ENCODE peak calls at places on chromosome 14, in five cellular contexts. Q is colonic mucosa, Y is K562, M is fibroblast of pulmonary artery, K is astrocyte of the spinal cord. I is an unnamed sample.

GRCh38 chr14:94472842-94473241 is 3.2 kb downstream of the SERPINA9 start:
- DNase-seq in Q (no peak), Y (no peak), M (no peak), K (no peak), I (no peak)

GRCh38 chr14:35193161-35193560 is 70.8 kb downstream of the PRORP start:
- DNase-seq in Q (no peak), Y (no peak), M (no peak), K (no peak), I (no peak)

GRCh38 chr14:71380271-71380670 is 473.0 kb downstream of the PCNX1 start:
- DNase-seq in Q (no peak), Y (no peak), M (peak), K (peak), I (peak)

GRCh38 chr14:23430733-23431105 is 4.7 kb downstream of the MYH7 start:
- DNase-seq in Q (no peak), Y (no peak), M (peak), K (no peak), I (peak)

GRCh38 chr14:97306785-97307246 is 509.6 kb downstream of the VRK1 start:
- DNase-seq in Q (no peak), Y (no peak), M (no peak), K (peak), I (peak)

GRCh38 chr14:72599579-72600470 is 294.1 kb downstream of the DPF3 start:
- DNase-seq in Q (no peak), Y (peak), M (no peak), K (no peak), I (no peak)

GRCh38 chr14:88321692-88322504 is 1.2 kb downstream of the KCNK10 start:
- DNase-seq in Q (no peak), Y (no peak), M (no peak), K (no peak), I (no peak)

GRCh38 chr14:92945959-92946846 is 23.3 kb downstream of the CHGA start:
- DNase-seq in Q (peak), Y (no peak), M (peak), K (peak), I (peak)

DNA sequence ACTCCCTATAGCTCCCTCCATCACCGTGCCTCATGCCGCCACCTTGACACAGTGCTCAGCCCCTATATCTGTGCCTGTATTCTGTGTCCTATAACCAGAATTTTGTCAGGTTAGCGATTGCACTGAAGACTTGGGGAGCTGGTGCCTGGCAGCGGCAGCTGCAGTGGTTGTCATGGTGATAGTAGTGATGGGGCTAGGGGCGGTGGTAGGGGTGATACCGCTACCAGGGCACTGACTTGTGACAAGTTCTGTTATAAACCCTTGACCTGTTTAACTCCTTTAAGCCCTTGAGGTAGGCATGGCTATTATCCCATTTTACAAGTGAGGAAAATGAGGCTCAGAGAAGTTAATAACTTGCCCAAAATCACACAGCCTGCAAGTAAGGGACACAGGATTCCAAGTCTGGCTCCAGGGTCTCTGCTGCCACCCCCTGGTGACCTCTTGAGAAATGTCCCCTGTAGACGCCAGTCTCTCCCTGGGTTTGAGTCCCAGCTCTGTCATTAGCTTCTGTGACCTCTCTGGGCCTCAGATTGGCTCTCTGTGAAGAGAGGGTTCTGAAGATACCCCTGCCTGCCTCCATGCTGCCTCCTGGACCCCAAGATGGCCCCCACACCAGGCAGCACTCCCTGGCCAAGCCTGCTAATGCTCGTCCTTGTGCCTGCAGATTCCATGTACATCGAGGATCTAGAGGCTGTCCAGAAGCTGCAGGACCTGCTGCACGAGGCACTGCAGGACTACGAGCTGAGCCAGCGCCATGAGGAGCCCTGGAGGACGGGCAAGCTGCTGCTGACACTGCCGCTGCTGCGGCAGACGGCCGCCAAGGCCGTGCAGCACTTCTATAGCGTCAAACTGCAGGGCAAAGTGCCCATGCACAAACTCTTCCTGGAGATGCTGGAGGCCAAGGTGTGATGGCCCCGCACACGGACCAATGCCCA is 121.9 kb downstream of the ESRRB start:
- DNase-seq in Q (no peak), Y (peak), M (no peak), K (no peak), I (no peak)
- TF ChIP-seq CTCF in Q (no peak), Y (peak), M (no peak), K (no peak), I (no peak)

GRCh38 chr14:104658325-104658712 is 31.1 kb upstream of the INF2 start:
- DNase-seq in Q (no peak), Y (no peak), M (no peak), K (no peak), I (no peak)

GRCh38 chr14:104660597-104660996 is 28.8 kb upstream of the INF2 start:
- DNase-seq in Q (no peak), Y (no peak), M (no peak), K (no peak), I (no peak)

GRCh38 chr14:104657563-104658324 is 31.7 kb upstream of the INF2 start:
- DNase-seq in Q (no peak), Y (no peak), M (no peak), K (no peak), I (no peak)

GRCh38 chr14:104659764-104660523 is 29.5 kb upstream of the INF2 start:
- DNase-seq in Q (no peak), Y (no peak), M (no peak), K (no peak), I (no peak)

DNA sequence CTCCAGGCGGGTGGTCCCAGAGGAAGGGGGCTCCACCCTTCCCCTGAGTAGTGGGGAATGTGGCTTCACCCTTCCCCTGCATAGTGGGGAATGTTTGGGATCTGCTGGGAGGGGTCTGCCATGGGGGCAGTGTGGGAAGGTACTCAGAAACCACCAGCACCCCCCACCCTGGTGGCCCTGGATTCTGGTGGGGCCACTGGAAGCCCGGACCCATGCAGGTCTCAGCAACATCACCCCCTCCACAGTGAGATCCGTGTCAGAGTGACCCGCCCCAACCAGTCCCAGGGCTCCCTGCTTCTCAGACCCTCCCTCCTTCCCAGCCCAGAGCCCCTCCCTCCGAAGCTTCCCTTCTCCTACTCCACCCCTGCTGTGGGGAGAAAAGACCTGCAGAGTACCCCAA is 30.3 kb upstream of the INF2 start:
- DNase-seq in Q (no peak), Y (no peak), M (no peak), K (no peak), I (no peak)
- H3K4me3 ChIP-seq in Q (no peak), Y (no peak), M (no peak), K (no peak), I (no peak)

DNA sequence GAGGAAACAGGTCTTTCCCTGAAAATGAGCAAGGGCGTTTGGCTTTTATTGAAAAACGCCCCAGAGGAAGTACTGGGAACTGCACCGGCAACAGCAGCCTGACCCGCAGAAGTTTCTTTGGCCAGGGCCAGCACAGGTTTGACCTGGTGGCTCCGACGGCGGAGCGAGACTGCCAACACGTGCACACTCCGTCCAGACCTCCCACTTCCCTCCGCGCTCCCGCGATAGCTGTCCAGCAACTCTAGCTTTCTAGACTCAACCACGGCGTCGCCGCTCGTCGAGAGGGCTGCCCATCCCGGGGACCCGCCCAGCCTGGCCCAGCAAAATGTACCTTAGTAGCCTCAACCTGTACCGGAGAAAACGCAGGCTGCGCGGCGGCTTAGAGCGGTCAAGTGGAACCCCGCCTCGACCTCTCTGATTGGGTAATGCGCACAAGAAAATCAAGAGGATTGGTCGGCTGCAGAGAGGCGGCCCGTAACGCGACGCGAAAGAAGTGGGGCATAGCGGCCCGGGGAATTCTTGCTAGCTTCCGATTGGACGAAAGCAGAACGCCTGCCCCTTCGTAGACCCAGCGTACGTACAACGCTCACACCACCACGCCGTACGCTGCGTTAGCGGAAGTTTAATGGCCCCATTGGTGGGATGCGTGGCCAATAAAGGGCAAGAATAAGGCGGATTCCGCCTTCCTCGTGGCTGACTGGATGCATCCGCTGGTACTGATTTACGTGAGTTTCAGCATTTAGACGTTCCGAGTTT is at the start of gene WDR89:
- DNase-seq in Q (peak), Y (peak), M (peak), K (peak), I (peak)
- TF ChIP-seq CTCF in Q (peak), Y (peak), M (peak), K (peak), I (peak)

GRCh38 chr14:51628230-51628629 is 23.5 kb upstream of the FRMD6 start:
- DNase-seq in Q (no peak), Y (no peak), M (no peak), K (no peak), I (peak)

GRCh38 chr14:51625170-51625569 is 26.5 kb upstream of the FRMD6 start:
- DNase-seq in Q (no peak), Y (no peak), M (no peak), K (no peak), I (no peak)

GRCh38 chr14:51626185-51626584 is 25.5 kb upstream of the FRMD6 start:
- DNase-seq in Q (no peak), Y (no peak), M (no peak), K (no peak), I (no peak)

GRCh38 chr14:51627313-51627712 is 24.4 kb upstream of the FRMD6 start:
- DNase-seq in Q (no peak), Y (no peak), M (no peak), K (no peak), I (no peak)

GRCh38 chr14:51626788-51627187 is 24.9 kb upstream of the FRMD6 start:
- DNase-seq in Q (no peak), Y (no peak), M (no peak), K (no peak), I (no peak)
- H3K4me3 ChIP-seq in Q (no peak), Y (no peak), M (no peak), K (no peak), I (peak)

DNA sequence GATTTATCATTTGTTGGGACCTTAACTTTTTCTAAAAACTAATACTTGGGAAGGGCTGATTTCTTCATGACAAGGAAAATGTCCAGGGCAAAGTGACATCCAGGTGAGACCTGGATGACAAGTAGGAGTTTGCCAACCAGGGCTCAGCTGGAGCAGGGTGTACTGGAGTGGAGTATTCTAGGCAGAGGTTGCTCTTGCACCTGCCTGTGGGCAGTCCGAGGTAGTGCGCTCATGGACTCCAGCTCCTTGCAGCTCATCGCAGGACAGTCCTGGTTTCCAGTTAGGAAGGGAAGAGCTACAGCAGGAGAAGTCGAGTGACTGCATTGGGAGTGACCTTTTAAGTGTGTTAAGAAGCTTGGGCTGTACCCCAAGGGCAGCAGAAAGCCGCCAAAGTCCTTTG is 175.9 kb downstream of the PELI2 start:
- DNase-seq in Q (no peak), Y (no peak), M (no peak), K (no peak), I (no peak)
- TF ChIP-seq CTCF in Q (peak), Y (no peak), M (no peak), K (no peak), I (no peak)

GRCh38 chr14:101825797-101826196 is 64.3 kb downstream of the PPP2R5C start:
- DNase-seq in Q (no peak), Y (no peak), M (no peak), K (no peak), I (no peak)

GRCh38 chr14:101826359-101826758 is 64.8 kb downstream of the PPP2R5C start:
- DNase-seq in Q (no peak), Y (no peak), M (no peak), K (no peak), I (no peak)

GRCh38 chr14:101823511-101824120 is 62.1 kb downstream of the PPP2R5C start:
- DNase-seq in Q (no peak), Y (no peak), M (no peak), K (no peak), I (no peak)

GRCh38 chr14:101823081-101823480 is 61.6 kb downstream of the PPP2R5C start:
- DNase-seq in Q (no peak), Y (no peak), M (no peak), K (no peak), I (no peak)

DNA sequence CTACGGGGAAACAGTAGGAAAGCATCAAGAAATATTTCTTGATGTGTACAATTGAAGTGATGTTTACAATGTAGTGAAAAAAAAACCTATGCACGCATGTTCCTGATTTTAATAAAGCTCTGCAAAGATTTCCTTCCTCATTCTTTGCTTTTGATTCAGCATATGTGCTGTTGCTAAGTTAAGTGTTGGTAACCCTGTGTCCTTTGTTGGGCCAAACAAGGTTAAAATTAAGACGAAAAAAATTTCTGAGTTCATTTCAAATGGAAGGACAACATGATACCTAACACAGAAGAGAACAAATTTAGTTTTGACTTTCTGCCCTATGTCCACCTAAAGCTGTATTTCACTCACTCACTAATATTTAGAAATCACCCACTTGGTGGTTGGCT is 62.8 kb downstream of the PPP2R5C start:
- DNase-seq in Q (no peak), Y (no peak), M (no peak), K (no peak), I (peak)
- H3K4me3 ChIP-seq in Q (peak), Y (no peak), M (no peak), K (no peak), I (no peak)

GRCh38 chr14:89955418-89956293 is at the start of gene TDP1:
- DNase-seq in Q (peak), Y (peak), M (peak), K (peak), I (peak)

GRCh38 chr14:89953602-89954001 is 928 bp downstream of the EFCAB11 start:
- DNase-seq in Q (no peak), Y (no peak), M (no peak), K (no peak), I (no peak)

GRCh38 chr14:89955022-89955414 is 488 bp upstream of the EFCAB11 start:
- DNase-seq in Q (no peak), Y (no peak), M (no peak), K (no peak), I (no peak)

GRCh38 chr14:89952581-89952980 is 1.9 kb downstream of the EFCAB11 start:
- DNase-seq in Q (no peak), Y (no peak), M (no peak), K (no peak), I (no peak)

GRCh38 chr14:89954045-89955021 is at the start of gene EFCAB11:
- DNase-seq in Q (peak), Y (peak), M (peak), K (peak), I (peak)
- TF ChIP-seq CTCF in Q (no peak), Y (peak), M (peak), K (peak), I (no peak)

GRCh38 chr14:29846339-29847129 is 81.1 kb downstream of the PRKD1 start:
- DNase-seq in Q (no peak), Y (no peak), M (no peak), K (no peak), I (no peak)
- H3K4me3 ChIP-seq in Q (no peak), Y (no peak), M (no peak), K (no peak), I (no peak)

GRCh38 chr14:79369359-79370332 is 841.7 kb downstream of the DIO2 start:
- DNase-seq in Q (no peak), Y (no peak), M (peak), K (peak), I (peak)
- TF ChIP-seq CTCF in Q (no peak), Y (no peak), M (peak), K (peak), I (peak)

GRCh38 chr14:63205850-63206249 is 1.6 kb downstream of the RHOJ start:
- DNase-seq in Q (no peak), Y (no peak), M (peak), K (peak), I (no peak)
- H3K4me3 ChIP-seq in Q (peak), Y (no peak), M (peak), K (peak), I (no peak)

I was measured in AG10803.